ENCODE peak calls at places on chromosomes 16 and 17, in four cellular contexts. V is AG10803, N is osteoblast, Z is NCI-H1092. L is an unnamed sample.

GRCh38 chr16:7363397-7364053 is 30.9 kb downstream of the RBFOX1 start:
- DNase-seq in V (no peak), Z (peak), N (no peak), L (no peak)

GRCh38 chr17:70622382-70623260 is 453.3 kb downstream of the KCNJ2 start:
- DNase-seq in Z (peak), V (peak), N (peak), L (no peak)

GRCh38 chr17:16282522-16282921 is 65.5 kb downstream of the PIGL start:
- DNase-seq in V (peak), N (peak), Z (no peak), L (no peak)

GRCh38 chr17:79874329-79874981 is 35.2 kb upstream of the CBX4 start:
- DNase-seq in N (peak), Z (no peak), V (peak), L (no peak)

GRCh38 chr17:51006601-51007000 is 114.1 kb downstream of the SPAG9 start:
- DNase-seq in Z (no peak), N (peak), V (peak), L (no peak)

GRCh38 chr16:82432261-82432660 is 194.5 kb upstream of the CDH13 start:
- DNase-seq in V (peak), N (no peak), Z (no peak), L (no peak)

GRCh38 chr17:65436871-65437270 is 124.6 kb downstream of the AXIN2 start:
- DNase-seq in V (no peak), N (no peak), Z (no peak), L (no peak)

GRCh38 chr16:81405702-81406113 is 38.9 kb upstream of the CMIP start:
- DNase-seq in V (peak), Z (no peak), N (peak), L (no peak)

GRCh38 chr16:87834668-87835473 is 34.4 kb downstream of the SLC7A5 start:
- DNase-seq in N (no peak), Z (no peak), V (no peak), L (no peak)

GRCh38 chr17:20116683-20117309 is 107.6 kb downstream of the SPECC1 start:
- DNase-seq in N (peak), V (peak), Z (no peak), L (peak)

GRCh38 chr16:88634141-88634993 is 4.0 kb upstream of the IL17C start:
- DNase-seq in V (peak), Z (no peak), N (peak), L (peak)